ENCODE peak calls at places on chromosomes 16 and 17, in four cellular contexts. P, W, B and D are unnamed samples.

GRCh38 chr16:86854058-86854621 is 275.8 kb downstream of the FOXL1 start:
- DNase-seq in B (no peak), W (peak; percentile 91), P (no peak), D (no peak)

GRCh38 chr16:75244225-75244792 is 7.1 kb downstream of the BCAR1 start:
- DNase-seq in P (no peak), W (peak; percentile 70), B (peak; percentile 44), D (no peak)

GRCh38 chr17:45160505-45161287 is 979 bp upstream of the HEXIM2 start:
- DNase-seq in B (peak; percentile 79), W (peak; percentile 82), P (no peak), D (no peak)

GRCh38 chr17:38579934-38580333 is 25.8 kb downstream of the SRCIN1 start:
- DNase-seq in W (peak; percentile 73), P (peak; percentile 66), B (peak; percentile 56), D (peak; percentile 97)

GRCh38 chr16:8644513-8645140 is 23.1 kb downstream of the METTL22 start:
- DNase-seq in B (peak; percentile 21), W (no peak), P (no peak), D (no peak)

GRCh38 chr16:23962001-23962400 is 126.2 kb downstream of the PRKCB start:
- DNase-seq in W (no peak), B (no peak), P (no peak), D (no peak)

GRCh38 chr17:29918922-29919856 is 10.8 kb downstream of the SSH2 start:
- DNase-seq in P (no peak), B (no peak), W (peak; percentile 62), D (no peak)

GRCh38 chr16:89360760-89361435 is 129.5 kb downstream of the ANKRD11 start:
- DNase-seq in B (no peak), P (no peak), W (no peak), D (no peak)

GRCh38 chr17:47870042-47870441 is 19.1 kb upstream of the SP6 start:
- DNase-seq in B (no peak), P (no peak), W (no peak), D (no peak)

GRCh38 chr16:20811889-20812439 is 5.6 kb downstream of the REXO5 start:
- DNase-seq in P (no peak), W (no peak), B (no peak), D (no peak)

GRCh38 chr17:29772981-29773380 is 150.3 kb upstream of the CORO6 start:
- DNase-seq in P (no peak), B (no peak), W (no peak), D (no peak)

GRCh38 chr17:79891113-79891730 is 52.0 kb upstream of the CBX4 start:
- DNase-seq in B (no peak), P (no peak), W (no peak), D (no peak)

GRCh38 chr17:73343168-73343634 is 31.4 kb upstream of the CDC42EP4 start:
- DNase-seq in B (peak; percentile 80), W (peak; percentile 90), P (peak; percentile 70), D (no peak)

GRCh38 chr17:62899349-62899748 is 66.7 kb upstream of the TANC2 start:
- DNase-seq in W (no peak), P (no peak), B (no peak), D (no peak)

GRCh38 chr17:54948380-54948779 is 20.1 kb downstream of the COX11 start:
- DNase-seq in B (no peak), P (peak; percentile 28), W (peak; percentile 90), D (no peak)

GRCh38 chr17:15092762-15093161 is 172.4 kb downstream of the PMP22 start:
- DNase-seq in B (no peak), W (peak; percentile 59), P (no peak), D (no peak)

GRCh38 chr16:70651524-70651923 is 5.2 kb downstream of the IL34 start:
- DNase-seq in P (no peak), W (peak; percentile 57), B (no peak), D (no peak)

GRCh38 chr16:57689772-57690558 is 4.6 kb upstream of the DRC7 start:
- DNase-seq in B (no peak), W (no peak), P (no peak), D (no peak)

GRCh38 chr17:82791532-82791931 is 39.7 kb downstream of the TBCD start:
- DNase-seq in B (no peak), W (peak; percentile 84), P (peak; percentile 51), D (no peak)

GRCh38 chr16:24668481-24669001 is 60.9 kb upstream of the TNRC6A start:
- DNase-seq in W (peak; percentile 93), P (peak; percentile 73), B (no peak), D (no peak)

GRCh38 chr17:4947010-4947410 is 1.3 kb downstream of the PFN1 start:
- DNase-seq in W (peak; percentile 47), B (no peak), P (no peak), D (no peak)

GRCh38 chr17:75442168-75443103 is 14.0 kb upstream of the TMEM94 start:
- DNase-seq in B (no peak), W (no peak), P (no peak), D (no peak)

GRCh38 chr17:2058521-2059124 is 3.7 kb downstream of the HIC1 start:
- DNase-seq in P (no peak), B (peak; percentile 39), W (peak; percentile 50), D (no peak)

GRCh38 chr17:42459256-42459982 is 741 bp downstream of the ATP6V0A1 start:
- DNase-seq in W (peak; percentile 81), P (peak; percentile 24), B (peak; percentile 56), D (no peak)

GRCh38 chr17:8685396-8685795 is 54.9 kb upstream of the MYH10 start:
- DNase-seq in B (no peak), W (peak; percentile 24), P (no peak), D (no peak)

GRCh38 chr16:67613808-67614207 is 31.1 kb upstream of the CARMIL2 start:
- DNase-seq in P (no peak), B (no peak), W (no peak), D (no peak)

GRCh38 chr16:88382491-88383400 is at the start of gene ZNF469:
- DNase-seq in P (no peak), B (peak; percentile 22), W (peak; percentile 77), D (no peak)

GRCh38 chr17:74779948-74780400 is 3.8 kb upstream of the NAT9 start:
- DNase-seq in B (no peak), W (no peak), P (no peak), D (no peak)

GRCh38 chr17:19904412-19904811 is 36.7 kb upstream of the ULK2 start:
- DNase-seq in W (peak; percentile 82), P (no peak), B (no peak), D (no peak)